ENCODE peak calls at places on chromosomes 4 and X, in six cellular contexts. I is activated naive CD8-positive, alpha-beta T cell treated with anti-CD3 and anti-CD28 coated beads, Interleukin-2, amount 50 U/mL, for 24 hours; M is adipocyte; C is body of pancreas; V is choroid plexus epithelial cell; N is kidney epithelial cell. O is an unnamed sample.

GRCh38 chr4:119300388-119301131 is 21.4 kb downstream of the FABP2 start:
- DNase-seq in I (peak; percentile 94), M (peak; percentile 97), C (peak; percentile 97), V (peak; percentile 95), N (peak; percentile 77), O (peak; percentile 90)

GRCh38 chr4:89009107-89009506 is 47.9 kb downstream of the FAM13A start:
- DNase-seq in I (no peak), M (no peak), C (no peak), V (no peak), N (no peak), O (no peak)

GRCh38 chr4:158015241-158015640 is 157.6 kb downstream of the GASK1B start:
- DNase-seq in I (no peak), M (peak; percentile 70), C (no peak), V (peak; percentile 59), N (no peak), O (peak; percentile 73)

GRCh38 chrX:149825424-149825823 is 43.7 kb downstream of the MAGEA9 start:
- DNase-seq in I (peak; percentile 62), M (peak; percentile 9), C (no peak), V (peak; percentile 24), N (no peak), O (peak; percentile 22)

GRCh38 chr4:112277705-112278448 is 7.8 kb downstream of the TIFA start:
- DNase-seq in I (no peak), M (no peak), C (peak; percentile 22), V (no peak), N (no peak), O (no peak)

GRCh38 chrX:13357925-13358324 is 38.1 kb upstream of the ATXN3L start:
- DNase-seq in I (no peak), M (peak; percentile 39), C (no peak), V (peak; percentile 84), N (no peak), O (peak; percentile 47)

GRCh38 chr4:67927251-67927650 is 36.0 kb downstream of the TMPRSS11A start:
- DNase-seq in I (no peak), M (no peak), C (no peak), V (no peak), N (no peak), O (no peak)

GRCh38 chr4:41757521-41758156 is 9.1 kb upstream of the PHOX2B start:
- DNase-seq in I (no peak), M (no peak), C (no peak), V (no peak), N (no peak), O (no peak)

GRCh38 chr4:113179996-113180395 is 130.5 kb downstream of the ANK2 start:
- DNase-seq in I (no peak), M (peak; percentile 39), C (no peak), V (no peak), N (no peak), O (peak; percentile 5)

GRCh38 chrX:80335062-80335830 is 85.0 kb upstream of the TENT5D start:
- DNase-seq in I (peak; percentile 18), M (no peak), C (peak; percentile 73), V (no peak), N (no peak), O (no peak)

GRCh38 chr4:5887361-5888221 is 5.3 kb downstream of the CRMP1 start:
- DNase-seq in I (no peak), M (no peak), C (no peak), V (no peak), N (no peak), O (no peak)

GRCh38 chr4:60366661-60367060 is 833.5 kb upstream of the ADGRL3 start:
- DNase-seq in I (no peak), M (no peak), C (no peak), V (no peak), N (no peak), O (no peak)

GRCh38 chr4:16860506-16860905 is 37.9 kb downstream of the LDB2 start:
- DNase-seq in I (no peak), M (peak; percentile 92), C (no peak), V (peak; percentile 95), N (no peak), O (peak; percentile 91)

GRCh38 chr4:67746797-67747495 is 7.2 kb downstream of the GNRHR start:
- DNase-seq in I (no peak), M (peak; percentile 81), C (no peak), V (peak; percentile 63), N (no peak), O (no peak)

GRCh38 chr4:186657766-186658165 is 65.9 kb downstream of the FAT1 start:
- DNase-seq in I (no peak), M (no peak), C (no peak), V (peak; percentile 16), N (no peak), O (peak; percentile 47)

O was measured in brain microvascular endothelial cell.